ENCODE peak calls at places on chromosomes 5 and 9, in ten cellular contexts. One of them, this sample, is unnamed. For H3K36me3, H3K27me3 and H3K9me3, the result is how much of the 10 kb centered on the place peaks cover.

GRCh38 chr9:132249123-132249522 is 87.3 kb downstream of the NTNG2 start:
- DNase-seq in lower lobe of right lung: peak
- DNase-seq in PC-3: peak
- DNase-seq in pancreas: peak
- DNase-seq in hepatocyte: no peak
- DNase-seq in endodermal cell: no peak
- DNase-seq in CD8-positive, alpha-beta T cell: no peak
- DNase-seq in body of pancreas: peak
- DNase-seq in prostate gland: no peak
- DNase-seq in aorta: no peak
- DNase-seq in this sample: no peak

GRCh38 chr5:141223112-141223783 is at the start of gene PCDHB14:
- DNase-seq in prostate gland: no peak
- DNase-seq in lower lobe of right lung: no peak
- DNase-seq in pancreas: no peak
- DNase-seq in hepatocyte: peak
- DNase-seq in aorta: no peak
- DNase-seq in CD8-positive, alpha-beta T cell: no peak
- DNase-seq in endodermal cell: peak
- DNase-seq in PC-3: peak
- DNase-seq in body of pancreas: no peak
- DNase-seq in this sample: peak

GRCh38 chr5:135135530-135136201 is 101.6 kb upstream of the PITX1 start:
- DNase-seq in body of pancreas: no peak
- DNase-seq in aorta: peak
- DNase-seq in CD8-positive, alpha-beta T cell: no peak
- DNase-seq in hepatocyte: no peak
- DNase-seq in pancreas: no peak
- DNase-seq in prostate gland: no peak
- DNase-seq in lower lobe of right lung: peak
- DNase-seq in PC-3: peak
- DNase-seq in endodermal cell: peak
- DNase-seq in this sample: no peak

GRCh38 chr9:13279284-13280162 is at the start of gene MPDZ:
- DNase-seq in aorta: peak
- DNase-seq in lower lobe of right lung: peak
- DNase-seq in prostate gland: peak
- DNase-seq in endodermal cell: peak
- DNase-seq in CD8-positive, alpha-beta T cell: no peak
- DNase-seq in pancreas: peak
- DNase-seq in hepatocyte: peak
- DNase-seq in body of pancreas: peak
- DNase-seq in PC-3: peak
- DNase-seq in this sample: no peak

GRCh38 chr9:71168418-71168817 is 47.0 kb upstream of the TRPM3 start:
- DNase-seq in pancreas: no peak
- DNase-seq in body of pancreas: no peak
- DNase-seq in hepatocyte: no peak
- DNase-seq in PC-3: no peak
- DNase-seq in prostate gland: no peak
- DNase-seq in aorta: no peak
- DNase-seq in lower lobe of right lung: no peak
- DNase-seq in CD8-positive, alpha-beta T cell: no peak
- DNase-seq in endodermal cell: no peak
- DNase-seq in this sample: no peak

GRCh38 chr9:125525846-125526619 is 181.0 kb downstream of the MAPKAP1 start:
- DNase-seq in pancreas: no peak
- DNase-seq in CD8-positive, alpha-beta T cell: no peak
- DNase-seq in PC-3: peak
- DNase-seq in aorta: no peak
- DNase-seq in hepatocyte: no peak
- DNase-seq in body of pancreas: no peak
- DNase-seq in endodermal cell: peak
- DNase-seq in prostate gland: no peak
- DNase-seq in lower lobe of right lung: no peak
- DNase-seq in this sample: no peak

GRCh38 chr9:110152704-110153374 is 55.1 kb downstream of the C9orf152 start:
- DNase-seq in body of pancreas: no peak
- DNase-seq in aorta: no peak
- DNase-seq in PC-3: peak
- DNase-seq in CD8-positive, alpha-beta T cell: no peak
- DNase-seq in endodermal cell: peak
- DNase-seq in pancreas: no peak
- DNase-seq in lower lobe of right lung: no peak
- DNase-seq in hepatocyte: peak
- DNase-seq in prostate gland: no peak
- DNase-seq in this sample: peak

GRCh38 chr5:107875834-107876233 is 205.1 kb upstream of the EFNA5 start:
- DNase-seq in lower lobe of right lung: no peak
- DNase-seq in pancreas: no peak
- DNase-seq in prostate gland: no peak
- DNase-seq in aorta: no peak
- DNase-seq in CD8-positive, alpha-beta T cell: no peak
- DNase-seq in body of pancreas: no peak
- DNase-seq in PC-3: no peak
- DNase-seq in endodermal cell: peak
- DNase-seq in hepatocyte: peak
- DNase-seq in this sample: no peak

GRCh38 chr5:139295692-139296091 is 2.2 kb downstream of the MATR3 start:
- DNase-seq in PC-3: no peak
- DNase-seq in lower lobe of right lung: no peak
- DNase-seq in prostate gland: no peak
- DNase-seq in body of pancreas: no peak
- DNase-seq in aorta: no peak
- DNase-seq in endodermal cell: peak
- DNase-seq in hepatocyte: no peak
- DNase-seq in CD8-positive, alpha-beta T cell: no peak
- DNase-seq in pancreas: no peak
- DNase-seq in this sample: no peak

GRCh38 chr5:139296862-139297326 is 3.4 kb downstream of the MATR3 start:
- DNase-seq in pancreas: no peak
- DNase-seq in lower lobe of right lung: no peak
- DNase-seq in PC-3: no peak
- DNase-seq in endodermal cell: peak
- DNase-seq in CD8-positive, alpha-beta T cell: no peak
- DNase-seq in prostate gland: no peak
- DNase-seq in body of pancreas: no peak
- DNase-seq in aorta: no peak
- DNase-seq in hepatocyte: no peak
- DNase-seq in this sample: no peak

GRCh38 chr5:139297439-139298133 is 4.0 kb downstream of the MATR3 start:
- DNase-seq in prostate gland: no peak
- DNase-seq in hepatocyte: no peak
- DNase-seq in aorta: no peak
- DNase-seq in lower lobe of right lung: no peak
- DNase-seq in endodermal cell: peak
- DNase-seq in body of pancreas: no peak
- DNase-seq in CD8-positive, alpha-beta T cell: no peak
- DNase-seq in pancreas: no peak
- DNase-seq in PC-3: no peak
- DNase-seq in this sample: no peak

GRCh38 chr5:139294372-139295165 is 1.0 kb downstream of the MATR3 start:
- DNase-seq in CD8-positive, alpha-beta T cell: peak
- DNase-seq in hepatocyte: peak
- DNase-seq in endodermal cell: peak
- DNase-seq in aorta: peak
- DNase-seq in prostate gland: peak
- DNase-seq in lower lobe of right lung: peak
- DNase-seq in pancreas: peak
- DNase-seq in body of pancreas: peak
- DNase-seq in PC-3: peak
- DNase-seq in this sample: peak

GRCh38 chr5:139296198-139296597 is 2.7 kb downstream of the MATR3 start:
- DNase-seq in hepatocyte: no peak
- DNase-seq in prostate gland: no peak
- DNase-seq in pancreas: no peak
- DNase-seq in lower lobe of right lung: no peak
- DNase-seq in aorta: no peak
- DNase-seq in endodermal cell: no peak
- DNase-seq in CD8-positive, alpha-beta T cell: no peak
- DNase-seq in PC-3: no peak
- DNase-seq in body of pancreas: no peak
- DNase-seq in this sample: no peak
- H3K36me3 ChIP-seq in hepatocyte: under half
- H3K36me3 ChIP-seq in prostate gland: under half
- H3K36me3 ChIP-seq in pancreas: under half
- H3K36me3 ChIP-seq in lower lobe of right lung: under half
- H3K36me3 ChIP-seq in aorta: under half
- H3K36me3 ChIP-seq in endodermal cell: under half
- H3K36me3 ChIP-seq in CD8-positive, alpha-beta T cell: under half
- H3K36me3 ChIP-seq in PC-3: under half
- H3K36me3 ChIP-seq in body of pancreas: under half
- H3K36me3 ChIP-seq in this sample: under half

GRCh38 chr5:96584712-96585111 is 77.5 kb upstream of the CAST start:
- DNase-seq in PC-3: no peak
- DNase-seq in pancreas: no peak
- DNase-seq in endodermal cell: no peak
- DNase-seq in prostate gland: no peak
- DNase-seq in body of pancreas: no peak
- DNase-seq in hepatocyte: no peak
- DNase-seq in CD8-positive, alpha-beta T cell: no peak
- DNase-seq in lower lobe of right lung: no peak
- DNase-seq in aorta: peak
- DNase-seq in this sample: no peak

GRCh38 chr5:96577909-96578308 is 84.3 kb upstream of the CAST start:
- DNase-seq in CD8-positive, alpha-beta T cell: no peak
- DNase-seq in lower lobe of right lung: no peak
- DNase-seq in endodermal cell: no peak
- DNase-seq in pancreas: no peak
- DNase-seq in hepatocyte: no peak
- DNase-seq in aorta: no peak
- DNase-seq in PC-3: no peak
- DNase-seq in prostate gland: no peak
- DNase-seq in body of pancreas: no peak
- DNase-seq in this sample: no peak

GRCh38 chr5:96579711-96580110 is 82.5 kb upstream of the CAST start:
- DNase-seq in endodermal cell: no peak
- DNase-seq in prostate gland: no peak
- DNase-seq in body of pancreas: no peak
- DNase-seq in lower lobe of right lung: no peak
- DNase-seq in hepatocyte: no peak
- DNase-seq in CD8-positive, alpha-beta T cell: no peak
- DNase-seq in aorta: no peak
- DNase-seq in PC-3: no peak
- DNase-seq in pancreas: no peak
- DNase-seq in this sample: no peak

DNA sequence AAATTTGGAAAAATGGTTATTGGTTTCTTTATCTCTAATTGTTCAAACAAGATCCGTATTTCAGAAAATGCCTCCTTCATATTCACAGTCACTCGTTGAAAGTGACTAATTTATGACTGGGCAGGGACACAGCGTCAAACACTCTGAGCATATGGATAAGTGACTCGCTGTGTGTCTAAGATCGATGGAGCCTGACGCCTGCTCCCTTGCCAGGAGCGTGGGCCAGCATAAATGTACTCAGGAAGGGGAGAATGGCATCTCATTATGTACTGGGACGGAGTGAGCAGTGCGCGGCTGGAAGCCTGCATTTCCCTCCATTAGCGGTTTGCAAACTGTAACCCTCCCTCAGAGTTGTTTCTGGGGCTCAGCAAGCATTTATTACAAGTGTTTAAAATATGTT is 79.8 kb upstream of the CAST start:
- DNase-seq in prostate gland: no peak
- DNase-seq in pancreas: no peak
- DNase-seq in hepatocyte: peak
- DNase-seq in PC-3: peak
- DNase-seq in CD8-positive, alpha-beta T cell: no peak
- DNase-seq in endodermal cell: no peak
- DNase-seq in body of pancreas: no peak
- DNase-seq in aorta: no peak
- DNase-seq in lower lobe of right lung: no peak
- DNase-seq in this sample: no peak
- H3K27me3 ChIP-seq in prostate gland: under half
- H3K27me3 ChIP-seq in pancreas: under half
- H3K27me3 ChIP-seq in hepatocyte: under half
- H3K27me3 ChIP-seq in PC-3: under half
- H3K27me3 ChIP-seq in CD8-positive, alpha-beta T cell: under half
- H3K27me3 ChIP-seq in endodermal cell: under half
- H3K27me3 ChIP-seq in body of pancreas: under half
- H3K27me3 ChIP-seq in aorta: under half
- H3K27me3 ChIP-seq in lower lobe of right lung: under half
- H3K27me3 ChIP-seq in this sample: under half

DNA sequence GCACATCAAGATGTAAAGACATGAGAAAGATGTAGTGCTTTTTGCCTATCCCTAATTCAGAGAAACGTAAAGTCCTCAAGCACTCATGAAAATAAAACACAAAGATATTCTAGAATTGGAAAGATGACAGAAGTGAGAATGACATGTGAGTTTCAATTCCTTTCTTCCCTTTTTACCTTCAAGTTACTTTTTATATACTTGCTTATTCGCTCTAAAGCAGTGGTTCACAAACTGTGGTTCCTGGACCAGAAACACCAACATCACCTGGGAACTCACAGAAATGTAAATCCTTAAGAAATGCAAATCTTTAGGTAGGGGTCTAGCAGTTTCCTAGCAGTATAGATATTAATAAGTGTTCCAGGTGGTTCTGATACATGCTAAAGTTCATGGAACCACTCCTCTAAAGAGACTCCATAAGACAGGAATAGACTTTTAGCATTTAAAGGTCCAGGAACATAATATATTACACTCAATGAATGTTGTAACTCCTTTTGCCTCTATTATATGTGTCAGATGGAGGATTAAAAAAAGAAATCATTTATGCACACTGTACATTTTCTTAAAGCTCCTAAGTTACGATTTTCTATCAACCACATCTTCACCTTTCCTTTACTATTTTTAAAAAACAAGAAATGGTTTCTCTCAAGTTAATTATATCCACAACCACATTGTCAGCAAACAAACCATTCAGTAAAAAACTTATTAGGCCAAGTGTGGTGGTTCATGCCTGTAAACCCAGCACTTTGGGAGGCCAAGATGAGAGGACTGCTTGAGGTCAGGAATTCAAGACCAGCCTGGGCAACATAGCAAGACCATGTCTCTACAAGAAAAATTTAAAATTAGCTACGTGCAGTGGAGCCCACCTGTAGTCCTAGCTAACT is 39.9 kb downstream of the ERP44 start:
- DNase-seq in hepatocyte: no peak
- DNase-seq in lower lobe of right lung: no peak
- DNase-seq in CD8-positive, alpha-beta T cell: no peak
- DNase-seq in PC-3: no peak
- DNase-seq in aorta: no peak
- DNase-seq in endodermal cell: no peak
- DNase-seq in pancreas: no peak
- DNase-seq in prostate gland: no peak
- DNase-seq in body of pancreas: no peak
- DNase-seq in this sample: no peak
- H3K9me3 ChIP-seq in hepatocyte: under half
- H3K9me3 ChIP-seq in lower lobe of right lung: under half
- H3K9me3 ChIP-seq in CD8-positive, alpha-beta T cell: under half
- H3K9me3 ChIP-seq in PC-3: under half
- H3K9me3 ChIP-seq in aorta: under half
- H3K9me3 ChIP-seq in endodermal cell: under half
- H3K9me3 ChIP-seq in pancreas: under half
- H3K9me3 ChIP-seq in prostate gland: under half
- H3K9me3 ChIP-seq in body of pancreas: under half
- H3K9me3 ChIP-seq in this sample: under half

DNA sequence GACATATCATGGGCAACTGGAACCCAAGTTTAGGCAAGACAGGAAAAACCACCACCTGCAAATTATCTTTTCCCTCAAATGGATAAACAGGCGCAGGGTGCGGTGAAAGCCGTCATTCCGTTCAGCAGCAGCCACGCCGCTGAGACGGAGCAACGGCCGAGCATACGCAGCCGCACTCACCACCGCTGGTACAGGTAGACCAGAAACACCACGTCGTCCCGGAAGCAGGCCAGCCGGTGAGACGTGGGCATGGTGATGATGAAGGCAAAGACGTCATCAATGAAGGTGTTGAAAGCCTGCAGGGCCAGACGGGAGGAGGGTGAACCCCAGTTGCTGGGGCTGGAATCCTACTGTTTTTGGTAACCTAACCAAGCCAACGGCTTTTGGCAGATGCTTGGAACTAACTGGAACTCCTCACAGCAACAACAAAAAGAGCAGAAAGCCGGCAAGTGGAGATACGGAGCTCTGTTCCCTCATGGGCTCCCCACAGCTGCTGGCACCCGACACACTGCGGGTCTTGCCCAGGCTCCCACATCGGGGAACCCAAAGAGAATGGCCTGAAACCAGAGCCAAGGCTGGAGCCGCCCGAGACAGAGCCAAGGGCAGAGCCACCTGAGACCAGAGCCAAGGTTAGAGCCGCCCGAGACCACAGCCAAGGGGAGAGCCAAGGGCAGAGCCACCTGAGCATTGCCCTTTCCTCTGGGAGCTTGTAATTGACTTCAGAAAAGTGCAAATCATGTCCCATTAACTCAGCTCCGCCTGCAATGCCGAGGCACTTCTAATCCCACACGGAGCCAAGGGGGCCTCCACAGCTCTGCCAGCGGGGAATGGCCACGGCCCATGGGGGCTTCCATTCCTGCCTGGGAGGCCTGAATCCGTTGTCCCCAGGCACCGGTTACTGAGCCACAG is 24.2 kb downstream of the CLPTM1L start:
- DNase-seq in pancreas: no peak
- DNase-seq in aorta: peak
- DNase-seq in CD8-positive, alpha-beta T cell: no peak
- DNase-seq in PC-3: no peak
- DNase-seq in hepatocyte: no peak
- DNase-seq in endodermal cell: peak
- DNase-seq in body of pancreas: no peak
- DNase-seq in lower lobe of right lung: no peak
- DNase-seq in prostate gland: no peak
- DNase-seq in this sample: no peak
- H3K36me3 ChIP-seq in pancreas: under half
- H3K36me3 ChIP-seq in aorta: under half
- H3K36me3 ChIP-seq in CD8-positive, alpha-beta T cell: under half
- H3K36me3 ChIP-seq in PC-3: half or more
- H3K36me3 ChIP-seq in hepatocyte: under half
- H3K36me3 ChIP-seq in endodermal cell: half or more
- H3K36me3 ChIP-seq in body of pancreas: under half
- H3K36me3 ChIP-seq in lower lobe of right lung: half or more
- H3K36me3 ChIP-seq in prostate gland: under half
- H3K36me3 ChIP-seq in this sample: half or more

This sample was measured in CD4-positive, alpha-beta memory T cell.